ENCODE peak calls at places on chromosome 19, in seven cellular contexts. K is effector memory CD4-positive, alpha-beta T cell; Z is AG04450; H is nucleus accumbens; R is GM12865; D is fibroblast of the aortic adventitia; B is caudate nucleus. V is an unnamed sample.

GRCh38 chr19:46515879-46516350 is 20.2 kb upstream of the PNMA8B start:
- DNase-seq in K (no peak), Z (no peak), H (no peak), R (peak), D (peak), B (no peak), V (no peak)

GRCh38 chr19:50909240-50910070 is 1.7 kb downstream of the KLK4 start:
- DNase-seq in K (no peak), Z (no peak), H (no peak), R (peak), D (no peak), B (peak), V (no peak)

GRCh38 chr19:10286803-10287737 is at the start of gene ICAM4:
- DNase-seq in K (no peak), Z (no peak), H (no peak), R (peak), D (peak), B (no peak), V (no peak)

GRCh38 chr19:53294786-53295441 is 27.4 kb upstream of the VN1R4 start:
- DNase-seq in K (no peak), Z (no peak), H (no peak), R (no peak), D (no peak), B (no peak), V (no peak)

GRCh38 chr19:6519289-6519688 is 11.5 kb upstream of the TNFSF9 start:
- DNase-seq in K (no peak), Z (no peak), H (no peak), R (peak), D (peak), B (no peak), V (no peak)

GRCh38 chr19:52991484-52991883 is 22.2 kb upstream of the ERVV-1 start:
- DNase-seq in K (no peak), Z (no peak), H (no peak), R (no peak), D (peak), B (no peak), V (no peak)

GRCh38 chr19:41916033-41916424 is 12.2 kb downstream of the ERFL start:
- DNase-seq in K (no peak), Z (no peak), H (no peak), R (no peak), D (no peak), B (no peak), V (no peak)

GRCh38 chr19:15195987-15196682 is 4.7 kb downstream of the NOTCH3 start:
- DNase-seq in K (no peak), Z (no peak), H (no peak), R (no peak), D (no peak), B (no peak), V (no peak)

GRCh38 chr19:53485046-53486004 is 17.8 kb downstream of the ZNF813 start:
- DNase-seq in K (no peak), Z (no peak), H (no peak), R (no peak), D (no peak), B (no peak), V (no peak)

GRCh38 chr19:14476663-14477401 is 1.7 kb upstream of the PTGER1 start:
- DNase-seq in K (no peak), Z (peak), H (peak), R (no peak), D (peak), B (peak), V (no peak)

GRCh38 chr19:15195381-15195964 is 5.3 kb downstream of the NOTCH3 start:
- DNase-seq in K (no peak), Z (no peak), H (no peak), R (no peak), D (peak), B (peak), V (no peak)

GRCh38 chr19:16035601-16036297 is 40.5 kb upstream of the TPM4 start:
- DNase-seq in K (no peak), Z (no peak), H (no peak), R (no peak), D (no peak), B (no peak), V (no peak)

GRCh38 chr19:39430675-39431593 is 4.8 kb downstream of the RPS16 start:
- DNase-seq in K (peak), Z (peak), H (no peak), R (peak), D (peak), B (no peak), V (peak)

GRCh38 chr19:3825286-3825956 is 39.2 kb upstream of the MATK start:
- DNase-seq in K (no peak), Z (no peak), H (no peak), R (no peak), D (no peak), B (no peak), V (no peak)

GRCh38 chr19:42420055-42420544 is 7.1 kb downstream of the LIPE start:
- DNase-seq in K (peak), Z (no peak), H (no peak), R (peak), D (peak), B (no peak), V (no peak)

GRCh38 chr19:41307954-41308449 is 2.0 kb upstream of the CCDC97 start:
- DNase-seq in K (no peak), Z (no peak), H (no peak), R (no peak), D (no peak), B (no peak), V (no peak)

GRCh38 chr19:37991841-37992248 is 84.8 kb downstream of the SIPA1L3 start:
- DNase-seq in K (no peak), Z (no peak), H (no peak), R (no peak), D (no peak), B (no peak), V (no peak)

GRCh38 chr19:51140441-51140840 is 1.7 kb upstream of the SIGLEC7 start:
- DNase-seq in K (no peak), Z (no peak), H (no peak), R (no peak), D (no peak), B (no peak), V (no peak)

GRCh38 chr19:13637664-13638063 is 126.7 kb upstream of the MRI1 start:
- DNase-seq in K (no peak), Z (no peak), H (no peak), R (no peak), D (peak), B (no peak), V (no peak)

GRCh38 chr19:3375221-3376088 is 9.1 kb downstream of the NFIC start:
- DNase-seq in K (no peak), Z (no peak), H (peak), R (no peak), D (peak), B (peak), V (no peak)

GRCh38 chr19:37928527-37929286 is 21.7 kb downstream of the SIPA1L3 start:
- DNase-seq in K (no peak), Z (no peak), H (no peak), R (peak), D (no peak), B (no peak), V (no peak)

GRCh38 chr19:13281567-13282291 is 131.5 kb downstream of the IER2 start:
- DNase-seq in K (no peak), Z (no peak), H (no peak), R (no peak), D (no peak), B (peak), V (peak)

GRCh38 chr19:43778651-43779050 is 2.1 kb downstream of the KCNN4 start:
- DNase-seq in K (no peak), Z (no peak), H (no peak), R (no peak), D (no peak), B (no peak), V (no peak)

GRCh38 chr19:48926909-48927308 is 6.6 kb upstream of the DHDH start:
- DNase-seq in K (no peak), Z (peak), H (peak), R (no peak), D (peak), B (peak), V (no peak)

GRCh38 chr19:22491746-22492145 is 69.6 kb upstream of the ZNF98 start:
- DNase-seq in K (no peak), Z (no peak), H (no peak), R (no peak), D (no peak), B (no peak), V (no peak)